ENCODE peak calls at places on chromosomes 1 and 21, in six cellular contexts. Y is activated naive CD4-positive, alpha-beta T cell; K is ELR; C is brain microvascular endothelial cell; O is stimulated activated CD4-positive, alpha-beta T cell treated with anti-CD3 and anti-CD28 coated beads, Interleukin-2, amount 100 ng/mL, for 48 hours; U is left colon. Z is an unnamed sample.

GRCh38 chr1:41870076-41870562 is 48.6 kb downstream of the HIVEP3 start:
- DNase-seq in Y (no peak), C (peak), O (no peak), K (peak), U (no peak), Z (no peak)

GRCh38 chr1:167713330-167714081 is 8.3 kb upstream of the MPZL1 start:
- DNase-seq in U (peak), O (no peak), C (no peak), K (peak), Y (no peak), Z (no peak)

GRCh38 chr1:2611621-2612437 is 21.0 kb downstream of the MMEL1 start:
- DNase-seq in K (no peak), U (peak), O (no peak), Y (no peak), C (no peak), Z (no peak)

GRCh38 chr1:228338521-228339051 is 68.0 kb downstream of the TRIM11 start:
- DNase-seq in C (no peak), K (no peak), Y (no peak), U (no peak), O (no peak), Z (no peak)

GRCh38 chr1:219805191-219805590 is 123.2 kb downstream of the SLC30A10 start:
- DNase-seq in Y (no peak), C (peak), U (no peak), K (no peak), O (no peak), Z (no peak)

GRCh38 chr1:76764638-76765572 is 102.4 kb upstream of the ST6GALNAC5 start:
- DNase-seq in Y (no peak), U (no peak), O (no peak), K (no peak), C (no peak), Z (no peak)

GRCh38 chr1:217014066-217014465 is 290.8 kb upstream of the ESRRG start:
- DNase-seq in Y (no peak), U (no peak), C (no peak), O (no peak), K (no peak), Z (no peak)

GRCh38 chr1:35717911-35718476 is 690 bp downstream of the C1orf216 start:
- DNase-seq in U (peak), C (peak), Y (no peak), K (peak), O (no peak), Z (no peak)

GRCh38 chr1:110130113-110130591 is 17.9 kb downstream of the UBL4B start:
- DNase-seq in Y (no peak), O (no peak), C (no peak), U (peak), K (no peak), Z (no peak)

GRCh38 chr1:117290855-117291254 is 76.4 kb upstream of the MAN1A2 start:
- DNase-seq in K (no peak), C (no peak), Y (no peak), O (no peak), U (no peak), Z (no peak)

GRCh38 chr1:67149179-67149770 is 14.5 kb upstream of the C1orf141 start:
- DNase-seq in C (peak), K (peak), O (peak), Y (peak), U (peak), Z (peak)

GRCh38 chr1:79875187-79875586 is 868.7 kb upstream of the ADGRL4 start:
- DNase-seq in Y (no peak), U (no peak), K (no peak), O (no peak), C (no peak), Z (no peak)

GRCh38 chr1:245092638-245092976 is 62.2 kb upstream of the KIF26B start:
- DNase-seq in C (no peak), O (no peak), U (no peak), Y (no peak), K (no peak), Z (no peak)

GRCh38 chr1:151972533-151973270 is 21.0 kb downstream of the S100A10 start:
- DNase-seq in C (peak), U (peak), K (peak), O (no peak), Y (no peak), Z (no peak)

GRCh38 chr1:53286950-53287349 is 40.9 kb downstream of the LRP8 start:
- DNase-seq in K (no peak), Y (no peak), U (no peak), C (no peak), O (no peak), Z (no peak)

GRCh38 chr1:2106681-2107405 is 56.6 kb downstream of the PRKCZ start:
- DNase-seq in C (no peak), O (no peak), U (no peak), Y (no peak), K (no peak), Z (no peak)

GRCh38 chr21:36976882-36977651 is 10.6 kb upstream of the HLCS start:
- DNase-seq in K (peak), Y (no peak), U (no peak), O (peak), C (peak), Z (no peak)

GRCh38 chr1:5725855-5726585 is 266.2 kb downstream of the NPHP4 start:
- DNase-seq in O (no peak), K (no peak), Y (no peak), C (no peak), U (no peak), Z (no peak)

GRCh38 chr21:14057313-14057712 is 153.4 kb downstream of the LIPI start:
- DNase-seq in K (no peak), O (no peak), U (no peak), C (no peak), Y (no peak), Z (no peak)

GRCh38 chr21:27570306-27570868 is 603.5 kb upstream of the ADAMTS5 start:
- DNase-seq in C (peak), U (peak), Y (no peak), O (no peak), K (peak), Z (no peak)

GRCh38 chr21:27315373-27315772 is 348.5 kb upstream of the ADAMTS5 start:
- DNase-seq in U (no peak), Y (no peak), C (peak), K (no peak), O (no peak), Z (no peak)

GRCh38 chr1:221712198-221712684 is 29.6 kb downstream of the DUSP10 start:
- DNase-seq in Y (no peak), C (peak), O (no peak), K (peak), U (no peak), Z (peak)

GRCh38 chr1:118204648-118205047 is 19.6 kb upstream of the SPAG17 start:
- DNase-seq in O (no peak), U (no peak), C (no peak), Y (no peak), K (no peak), Z (no peak)

GRCh38 chr1:229278120-229278741 is 7.3 kb downstream of the RAB4A start:
- DNase-seq in C (no peak), Y (no peak), U (no peak), K (no peak), O (no peak), Z (no peak)

GRCh38 chr1:163661386-163661785 is 339.6 kb downstream of the NUF2 start:
- DNase-seq in K (no peak), C (no peak), O (no peak), U (no peak), Y (no peak), Z (no peak)